ENCODE peak calls at places on chromosome 16, in eight cellular contexts. One of them, this sample, is unnamed.

GRCh38 chr16:89917773-89918452 is 749 bp upstream of the MC1R start:
- DNase-seq in body of pancreas: peak; percentile 55
- DNase-seq in mesothelial cell of epicardium: peak; percentile 61
- DNase-seq in fibroblast of lung: peak; percentile 90
- DNase-seq in cardiac muscle cell: peak; percentile 93
- DNase-seq in B cell: peak; percentile 76
- DNase-seq in progenitor cell of endocrine pancreas: peak; percentile 23
- DNase-seq in lower lobe of right lung: peak; percentile 87
- DNase-seq in this sample: no peak

GRCh38 chr16:11233727-11234376 is 22.2 kb downstream of the SOCS1 start:
- DNase-seq in lower lobe of right lung: no peak
- DNase-seq in body of pancreas: no peak
- DNase-seq in B cell: peak; percentile 36
- DNase-seq in mesothelial cell of epicardium: no peak
- DNase-seq in cardiac muscle cell: no peak
- DNase-seq in fibroblast of lung: no peak
- DNase-seq in progenitor cell of endocrine pancreas: no peak
- DNase-seq in this sample: no peak

GRCh38 chr16:81817296-81817695 is 38.2 kb downstream of the PLCG2 start:
- DNase-seq in lower lobe of right lung: no peak
- DNase-seq in cardiac muscle cell: no peak
- DNase-seq in fibroblast of lung: no peak
- DNase-seq in mesothelial cell of epicardium: no peak
- DNase-seq in progenitor cell of endocrine pancreas: no peak
- DNase-seq in body of pancreas: no peak
- DNase-seq in B cell: peak; percentile 78
- DNase-seq in this sample: no peak

GRCh38 chr16:68539704-68540370 is 746 bp downstream of the ZFP90 start:
- DNase-seq in body of pancreas: no peak
- DNase-seq in lower lobe of right lung: no peak
- DNase-seq in cardiac muscle cell: peak; percentile 19
- DNase-seq in B cell: peak; percentile 36
- DNase-seq in fibroblast of lung: peak; percentile 18
- DNase-seq in progenitor cell of endocrine pancreas: no peak
- DNase-seq in mesothelial cell of epicardium: no peak
- DNase-seq in this sample: no peak

GRCh38 chr16:28087140-28087660 is 23.7 kb upstream of the GSG1L start:
- DNase-seq in cardiac muscle cell: no peak
- DNase-seq in progenitor cell of endocrine pancreas: no peak
- DNase-seq in body of pancreas: no peak
- DNase-seq in lower lobe of right lung: no peak
- DNase-seq in fibroblast of lung: no peak
- DNase-seq in mesothelial cell of epicardium: no peak
- DNase-seq in B cell: no peak
- DNase-seq in this sample: no peak

GRCh38 chr16:11851301-11852091 is at the start of gene RSL1D1:
- DNase-seq in cardiac muscle cell: peak; percentile 95
- DNase-seq in B cell: peak; percentile 98
- DNase-seq in fibroblast of lung: peak; percentile 87
- DNase-seq in body of pancreas: peak; percentile 92
- DNase-seq in lower lobe of right lung: peak; percentile 89
- DNase-seq in progenitor cell of endocrine pancreas: peak; percentile 87
- DNase-seq in mesothelial cell of epicardium: peak; percentile 97
- DNase-seq in this sample: peak; percentile 91

GRCh38 chr16:87380875-87381274 is 2.7 kb downstream of the FBXO31 start:
- DNase-seq in mesothelial cell of epicardium: no peak
- DNase-seq in fibroblast of lung: peak; percentile 23
- DNase-seq in body of pancreas: no peak
- DNase-seq in progenitor cell of endocrine pancreas: no peak
- DNase-seq in lower lobe of right lung: peak; percentile 13
- DNase-seq in B cell: no peak
- DNase-seq in cardiac muscle cell: peak; percentile 28
- DNase-seq in this sample: no peak

GRCh38 chr16:5875416-5875815 is 777.8 kb upstream of the EEF2KMT start:
- DNase-seq in mesothelial cell of epicardium: no peak
- DNase-seq in progenitor cell of endocrine pancreas: no peak
- DNase-seq in cardiac muscle cell: no peak
- DNase-seq in body of pancreas: no peak
- DNase-seq in B cell: no peak
- DNase-seq in lower lobe of right lung: no peak
- DNase-seq in fibroblast of lung: peak; percentile 64
- DNase-seq in this sample: no peak

GRCh38 chr16:23148513-23149266 is 562 bp downstream of the USP31 start:
- DNase-seq in mesothelial cell of epicardium: peak; percentile 64
- DNase-seq in B cell: peak; percentile 75
- DNase-seq in lower lobe of right lung: peak; percentile 85
- DNase-seq in cardiac muscle cell: peak; percentile 62
- DNase-seq in body of pancreas: peak; percentile 79
- DNase-seq in fibroblast of lung: peak; percentile 35
- DNase-seq in progenitor cell of endocrine pancreas: peak; percentile 10
- DNase-seq in this sample: peak; percentile 49

GRCh38 chr16:324451-325334 is 27.8 kb downstream of the AXIN1 start:
- DNase-seq in body of pancreas: no peak
- DNase-seq in lower lobe of right lung: no peak
- DNase-seq in mesothelial cell of epicardium: no peak
- DNase-seq in fibroblast of lung: no peak
- DNase-seq in progenitor cell of endocrine pancreas: no peak
- DNase-seq in B cell: peak; percentile 81
- DNase-seq in cardiac muscle cell: no peak
- DNase-seq in this sample: no peak

GRCh38 chr16:69485816-69486215 is 61.4 kb downstream of the CYB5B start:
- DNase-seq in mesothelial cell of epicardium: no peak
- DNase-seq in fibroblast of lung: no peak
- DNase-seq in progenitor cell of endocrine pancreas: no peak
- DNase-seq in B cell: no peak
- DNase-seq in lower lobe of right lung: no peak
- DNase-seq in body of pancreas: no peak
- DNase-seq in cardiac muscle cell: no peak
- DNase-seq in this sample: no peak

GRCh38 chr16:87042551-87043272 is 274.5 kb downstream of the C16orf95 start:
- DNase-seq in fibroblast of lung: no peak
- DNase-seq in progenitor cell of endocrine pancreas: no peak
- DNase-seq in body of pancreas: no peak
- DNase-seq in cardiac muscle cell: no peak
- DNase-seq in mesothelial cell of epicardium: no peak
- DNase-seq in lower lobe of right lung: no peak
- DNase-seq in B cell: no peak
- DNase-seq in this sample: no peak

GRCh38 chr16:81478876-81479496 is 34.4 kb downstream of the CMIP start:
- DNase-seq in cardiac muscle cell: no peak
- DNase-seq in fibroblast of lung: no peak
- DNase-seq in body of pancreas: peak; percentile 83
- DNase-seq in B cell: peak; percentile 87
- DNase-seq in mesothelial cell of epicardium: no peak
- DNase-seq in progenitor cell of endocrine pancreas: no peak
- DNase-seq in lower lobe of right lung: peak; percentile 76
- DNase-seq in this sample: peak; percentile 90

GRCh38 chr16:1177053-1177452 is 24.1 kb downstream of the CACNA1H start:
- DNase-seq in B cell: no peak
- DNase-seq in fibroblast of lung: no peak
- DNase-seq in mesothelial cell of epicardium: no peak
- DNase-seq in body of pancreas: no peak
- DNase-seq in cardiac muscle cell: no peak
- DNase-seq in lower lobe of right lung: no peak
- DNase-seq in progenitor cell of endocrine pancreas: no peak
- DNase-seq in this sample: no peak

GRCh38 chr16:53156516-53156915 is 101.7 kb downstream of the CHD9 start:
- DNase-seq in cardiac muscle cell: no peak
- DNase-seq in B cell: no peak
- DNase-seq in progenitor cell of endocrine pancreas: no peak
- DNase-seq in lower lobe of right lung: no peak
- DNase-seq in mesothelial cell of epicardium: no peak
- DNase-seq in fibroblast of lung: peak; percentile 69
- DNase-seq in body of pancreas: no peak
- DNase-seq in this sample: no peak

GRCh38 chr16:70574595-70575271 is 51.1 kb downstream of the SF3B3 start:
- DNase-seq in lower lobe of right lung: no peak
- DNase-seq in mesothelial cell of epicardium: no peak
- DNase-seq in progenitor cell of endocrine pancreas: no peak
- DNase-seq in B cell: no peak
- DNase-seq in cardiac muscle cell: no peak
- DNase-seq in body of pancreas: no peak
- DNase-seq in fibroblast of lung: no peak
- DNase-seq in this sample: no peak

GRCh38 chr16:64977211-64977920 is 144.5 kb downstream of the CDH11 start:
- DNase-seq in lower lobe of right lung: no peak
- DNase-seq in body of pancreas: no peak
- DNase-seq in cardiac muscle cell: no peak
- DNase-seq in fibroblast of lung: peak; percentile 27
- DNase-seq in progenitor cell of endocrine pancreas: no peak
- DNase-seq in B cell: no peak
- DNase-seq in mesothelial cell of epicardium: no peak
- DNase-seq in this sample: no peak

GRCh38 chr16:81440888-81441663 is 3.5 kb upstream of the CMIP start:
- DNase-seq in fibroblast of lung: no peak
- DNase-seq in cardiac muscle cell: no peak
- DNase-seq in body of pancreas: no peak
- DNase-seq in mesothelial cell of epicardium: no peak
- DNase-seq in lower lobe of right lung: no peak
- DNase-seq in progenitor cell of endocrine pancreas: no peak
- DNase-seq in B cell: no peak
- DNase-seq in this sample: no peak

GRCh38 chr16:23145186-23145585 is 4.1 kb downstream of the USP31 start:
- DNase-seq in lower lobe of right lung: no peak
- DNase-seq in fibroblast of lung: peak; percentile 14
- DNase-seq in B cell: no peak
- DNase-seq in cardiac muscle cell: no peak
- DNase-seq in progenitor cell of endocrine pancreas: no peak
- DNase-seq in body of pancreas: no peak
- DNase-seq in mesothelial cell of epicardium: no peak
- DNase-seq in this sample: no peak

GRCh38 chr16:8936421-8936820 is 27.3 kb downstream of the USP7 start:
- DNase-seq in mesothelial cell of epicardium: no peak
- DNase-seq in cardiac muscle cell: peak; percentile 41
- DNase-seq in lower lobe of right lung: no peak
- DNase-seq in B cell: peak; percentile 66
- DNase-seq in fibroblast of lung: peak; percentile 77
- DNase-seq in progenitor cell of endocrine pancreas: peak; percentile 24
- DNase-seq in body of pancreas: peak; percentile 50
- DNase-seq in this sample: no peak

GRCh38 chr16:21950782-21951521 is 2.2 kb upstream of the UQCRC2 start:
- DNase-seq in mesothelial cell of epicardium: no peak
- DNase-seq in body of pancreas: peak; percentile 18
- DNase-seq in fibroblast of lung: peak; percentile 23
- DNase-seq in B cell: peak; percentile 42
- DNase-seq in cardiac muscle cell: peak; percentile 50
- DNase-seq in progenitor cell of endocrine pancreas: no peak
- DNase-seq in lower lobe of right lung: no peak
- DNase-seq in this sample: no peak
- TF ChIP-seq CTCF in mesothelial cell of epicardium: no peak
- TF ChIP-seq CTCF in body of pancreas: peak; percentile 23
- TF ChIP-seq CTCF in fibroblast of lung: peak; percentile 54
- TF ChIP-seq CTCF in B cell: peak; percentile 58
- TF ChIP-seq CTCF in cardiac muscle cell: peak; percentile 44
- TF ChIP-seq CTCF in progenitor cell of endocrine pancreas: peak; percentile 42
- TF ChIP-seq CTCF in lower lobe of right lung: peak; percentile 32
- TF ChIP-seq CTCF in this sample: peak; percentile 47

GRCh38 chr16:85126731-85127662 is 14.7 kb upstream of the CIBAR2 start:
- DNase-seq in body of pancreas: peak; percentile 29
- DNase-seq in cardiac muscle cell: peak; percentile 94
- DNase-seq in fibroblast of lung: peak; percentile 95
- DNase-seq in B cell: no peak
- DNase-seq in lower lobe of right lung: no peak
- DNase-seq in progenitor cell of endocrine pancreas: no peak
- DNase-seq in mesothelial cell of epicardium: no peak
- DNase-seq in this sample: no peak
- TF ChIP-seq CTCF in body of pancreas: no peak
- TF ChIP-seq CTCF in cardiac muscle cell: peak; percentile 6
- TF ChIP-seq CTCF in fibroblast of lung: no peak
- TF ChIP-seq CTCF in B cell: no peak
- TF ChIP-seq CTCF in lower lobe of right lung: no peak
- TF ChIP-seq CTCF in progenitor cell of endocrine pancreas: peak; percentile 11
- TF ChIP-seq CTCF in mesothelial cell of epicardium: no peak
- TF ChIP-seq CTCF in this sample: no peak

GRCh38 chr16:67529639-67530012 is 997 bp downstream of the RIPOR1 start:
- DNase-seq in progenitor cell of endocrine pancreas: no peak
- DNase-seq in B cell: peak; percentile 56
- DNase-seq in fibroblast of lung: peak; percentile 25
- DNase-seq in body of pancreas: no peak
- DNase-seq in cardiac muscle cell: peak; percentile 31
- DNase-seq in lower lobe of right lung: no peak
- DNase-seq in mesothelial cell of epicardium: no peak
- DNase-seq in this sample: no peak
- TF ChIP-seq CTCF in progenitor cell of endocrine pancreas: no peak
- TF ChIP-seq CTCF in B cell: no peak
- TF ChIP-seq CTCF in fibroblast of lung: no peak
- TF ChIP-seq CTCF in body of pancreas: no peak
- TF ChIP-seq CTCF in cardiac muscle cell: no peak
- TF ChIP-seq CTCF in lower lobe of right lung: no peak
- TF ChIP-seq CTCF in mesothelial cell of epicardium: no peak
- TF ChIP-seq CTCF in this sample: no peak

GRCh38 chr16:50369133-50369804 is 481 bp upstream of the BRD7 start:
- DNase-seq in body of pancreas: no peak
- DNase-seq in B cell: no peak
- DNase-seq in cardiac muscle cell: no peak
- DNase-seq in fibroblast of lung: no peak
- DNase-seq in mesothelial cell of epicardium: no peak
- DNase-seq in lower lobe of right lung: no peak
- DNase-seq in progenitor cell of endocrine pancreas: no peak
- DNase-seq in this sample: no peak

GRCh38 chr16:50371936-50372595 is 3.3 kb upstream of the BRD7 start:
- DNase-seq in mesothelial cell of epicardium: peak; percentile 72
- DNase-seq in fibroblast of lung: no peak
- DNase-seq in progenitor cell of endocrine pancreas: no peak
- DNase-seq in lower lobe of right lung: no peak
- DNase-seq in cardiac muscle cell: peak; percentile 43
- DNase-seq in B cell: no peak
- DNase-seq in body of pancreas: peak; percentile 13
- DNase-seq in this sample: no peak

GRCh38 chr16:50372611-50373344 is 4.0 kb upstream of the BRD7 start:
- DNase-seq in B cell: no peak
- DNase-seq in lower lobe of right lung: no peak
- DNase-seq in cardiac muscle cell: no peak
- DNase-seq in mesothelial cell of epicardium: no peak
- DNase-seq in fibroblast of lung: no peak
- DNase-seq in body of pancreas: peak; percentile 41
- DNase-seq in progenitor cell of endocrine pancreas: no peak
- DNase-seq in this sample: no peak

GRCh38 chr16:50373345-50373701 is 4.5 kb upstream of the BRD7 start:
- DNase-seq in lower lobe of right lung: no peak
- DNase-seq in mesothelial cell of epicardium: no peak
- DNase-seq in progenitor cell of endocrine pancreas: no peak
- DNase-seq in body of pancreas: no peak
- DNase-seq in fibroblast of lung: no peak
- DNase-seq in cardiac muscle cell: no peak
- DNase-seq in B cell: no peak
- DNase-seq in this sample: no peak

DNA sequence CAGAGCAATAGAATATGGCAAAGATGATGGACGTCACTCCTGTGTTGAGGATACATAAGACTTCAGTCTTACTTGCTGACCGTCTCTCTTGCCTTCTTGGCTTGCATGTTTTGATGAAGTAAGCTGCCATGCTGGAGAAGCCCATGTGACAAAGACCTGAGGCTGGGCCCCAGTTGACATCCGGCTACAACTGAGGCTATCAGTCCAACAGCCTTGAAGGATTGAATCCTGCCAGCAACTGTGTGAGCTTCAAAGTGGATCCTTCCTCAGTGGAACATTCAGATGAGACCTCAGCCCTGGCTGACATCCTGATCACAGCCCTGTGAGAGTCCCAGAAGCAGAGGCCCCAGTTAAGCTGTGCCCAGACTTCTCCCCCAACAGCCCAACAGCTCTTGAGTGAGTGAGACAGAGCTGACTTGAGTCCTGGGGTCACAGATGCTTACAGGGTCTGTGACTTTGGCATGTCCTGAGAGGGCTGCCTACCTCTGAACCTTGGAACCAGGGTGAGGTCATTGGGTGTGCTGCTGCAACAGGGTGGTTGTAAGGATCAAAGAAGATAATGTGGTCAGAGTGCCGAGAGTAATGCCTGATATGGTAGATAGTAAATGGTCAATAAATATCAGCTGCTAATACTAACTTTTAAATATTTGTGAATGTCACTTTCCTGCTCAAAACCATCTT is 2.4 kb upstream of the BRD7 start:
- DNase-seq in mesothelial cell of epicardium: no peak
- DNase-seq in body of pancreas: no peak
- DNase-seq in progenitor cell of endocrine pancreas: no peak
- DNase-seq in B cell: no peak
- DNase-seq in cardiac muscle cell: no peak
- DNase-seq in fibroblast of lung: no peak
- DNase-seq in lower lobe of right lung: no peak
- DNase-seq in this sample: no peak
- TF ChIP-seq CTCF in mesothelial cell of epicardium: no peak
- TF ChIP-seq CTCF in body of pancreas: no peak
- TF ChIP-seq CTCF in progenitor cell of endocrine pancreas: no peak
- TF ChIP-seq CTCF in B cell: no peak
- TF ChIP-seq CTCF in cardiac muscle cell: no peak
- TF ChIP-seq CTCF in fibroblast of lung: no peak
- TF ChIP-seq CTCF in lower lobe of right lung: no peak
- TF ChIP-seq CTCF in this sample: no peak